ENCODE peak calls at places on chromosomes 1 and 21, in four cellular contexts. O, X, M and K are unnamed samples.

GRCh38 chr1:109789771-109790170 is 26.0 kb upstream of the EPS8L3 start:
- DNase-seq in X (no peak), M (no peak), O (no peak), K (no peak)

GRCh38 chr1:240562111-240562590 is 49.8 kb downstream of the GREM2 start:
- DNase-seq in X (no peak), O (no peak), M (no peak), K (no peak)

GRCh38 chr1:214974002-214974401 is 108.5 kb upstream of the KCNK2 start:
- DNase-seq in M (no peak), O (no peak), X (no peak), K (no peak)

GRCh38 chr21:42002421-42002958 is 7.7 kb downstream of the ZBTB21 start:
- DNase-seq in O (no peak), M (no peak), X (peak; percentile 86), K (no peak)

GRCh38 chr1:3453203-3453761 is 1.2 kb upstream of the ARHGEF16 start:
- DNase-seq in X (peak; percentile 1), O (peak; percentile 69), M (peak; percentile 84), K (peak; percentile 89)

GRCh38 chr1:214581785-214582184 is 21.2 kb upstream of the CENPF start:
- DNase-seq in X (no peak), M (no peak), O (no peak), K (no peak)

GRCh38 chr1:243256590-243256989 is 749 bp downstream of the SDCCAG8 start:
- DNase-seq in O (no peak), M (peak; percentile 31), X (no peak), K (no peak)

GRCh38 chr1:18731591-18732235 is 101.1 kb downstream of the PAX7 start:
- DNase-seq in M (no peak), X (no peak), O (no peak), K (no peak)

GRCh38 chr1:37471345-37472231 is 2.8 kb upstream of the ZC3H12A start:
- DNase-seq in O (peak; percentile 58), X (no peak), M (peak; percentile 46), K (peak; percentile 55)

GRCh38 chr1:46094454-46094853 is 38.0 kb downstream of the PIK3R3 start:
- DNase-seq in M (no peak), O (no peak), X (no peak), K (no peak)

GRCh38 chr21:37164742-37165141 is 91.7 kb downstream of the TTC3 start:
- DNase-seq in X (no peak), O (no peak), M (no peak), K (no peak)

GRCh38 chr1:3744646-3745045 is 7.6 kb upstream of the CCDC27 start:
- DNase-seq in M (no peak), O (no peak), X (no peak), K (no peak)

GRCh38 chr1:209368864-209369598 is 214.5 kb upstream of the CAMK1G start:
- DNase-seq in M (no peak), X (no peak), O (no peak), K (no peak)

GRCh38 chr1:117928881-117929339 is 511 bp downstream of the GDAP2 start:
- DNase-seq in M (peak; percentile 86), O (peak; percentile 69), X (no peak), K (peak; percentile 74)

GRCh38 chr1:234691567-234691966 is 81.6 kb upstream of the IRF2BP2 start:
- DNase-seq in X (no peak), O (no peak), M (no peak), K (no peak)

GRCh38 chr1:104801344-104801743 is 1051.6 kb downstream of the AMY1C start:
- DNase-seq in M (no peak), X (no peak), O (no peak), K (no peak)

GRCh38 chr1:228735871-228736586 is 750 bp downstream of the RHOU start:
- DNase-seq in M (no peak), O (no peak), X (no peak), K (peak; percentile 64)

GRCh38 chr1:212702672-212703071 is 3.0 kb upstream of the BATF3 start:
- DNase-seq in X (no peak), O (no peak), M (no peak), K (no peak)

GRCh38 chr1:29256979-29257804 is 20.9 kb downstream of the PTPRU start:
- DNase-seq in X (no peak), O (no peak), M (peak; percentile 37), K (peak; percentile 41)

GRCh38 chr1:27031235-27032118 is 18.8 kb upstream of the TENT5B start:
- DNase-seq in O (no peak), X (no peak), M (no peak), K (no peak)

GRCh38 chr1:65979145-65979544 is 186.4 kb downstream of the PDE4B start:
- DNase-seq in O (no peak), M (no peak), X (no peak), K (no peak)

GRCh38 chr21:31293986-31294385 is 50.1 kb downstream of the TIAM1 start:
- DNase-seq in X (no peak), O (no peak), M (no peak), K (no peak)

GRCh38 chr1:18949689-18950414 is 6.6 kb downstream of the IFFO2 start:
- DNase-seq in X (no peak), M (peak; percentile 49), O (peak; percentile 48), K (no peak)

GRCh38 chr1:173560300-173560699 is 42.6 kb downstream of the SLC9C2 start:
- DNase-seq in X (no peak), O (no peak), M (no peak), K (no peak)

GRCh38 chr1:41668967-41669366 is 184.5 kb upstream of the EDN2 start:
- DNase-seq in X (no peak), O (no peak), M (no peak), K (no peak)

GRCh38 chr1:41671116-41671755 is 186.8 kb upstream of the EDN2 start:
- DNase-seq in M (no peak), O (no peak), X (no peak), K (no peak)

GRCh38 chr1:41672641-41673313 is 188.3 kb upstream of the EDN2 start:
- DNase-seq in O (no peak), M (no peak), X (no peak), K (no peak)

GRCh38 chr1:41672173-41672572 is 187.7 kb upstream of the EDN2 start:
- DNase-seq in O (no peak), X (no peak), M (peak; percentile 9), K (no peak)

DNA sequence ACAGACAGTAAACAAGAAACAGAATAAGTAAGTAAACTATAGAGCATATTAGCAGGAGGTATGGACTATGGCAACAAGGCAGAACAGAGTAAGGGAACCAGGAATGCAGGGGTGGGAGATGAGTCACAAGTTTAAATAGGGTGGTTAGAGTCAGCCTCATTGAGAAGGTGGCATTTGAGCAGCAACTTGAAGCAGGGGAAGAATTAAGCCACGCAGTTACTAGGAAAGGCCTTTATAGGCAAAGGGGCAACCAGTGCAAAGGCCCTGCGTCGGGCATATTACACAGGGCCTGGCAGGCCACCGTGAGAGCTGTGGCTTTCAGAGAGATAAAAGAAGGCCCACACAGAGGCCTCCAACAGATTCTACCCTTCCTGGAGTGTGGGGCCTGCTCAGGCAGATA is 186.1 kb upstream of the EDN2 start:
- DNase-seq in M (no peak), O (no peak), X (no peak), K (no peak)
- TF ChIP-seq TARDBP in M (no peak), O (no peak), X (no peak), K (no peak)

DNA sequence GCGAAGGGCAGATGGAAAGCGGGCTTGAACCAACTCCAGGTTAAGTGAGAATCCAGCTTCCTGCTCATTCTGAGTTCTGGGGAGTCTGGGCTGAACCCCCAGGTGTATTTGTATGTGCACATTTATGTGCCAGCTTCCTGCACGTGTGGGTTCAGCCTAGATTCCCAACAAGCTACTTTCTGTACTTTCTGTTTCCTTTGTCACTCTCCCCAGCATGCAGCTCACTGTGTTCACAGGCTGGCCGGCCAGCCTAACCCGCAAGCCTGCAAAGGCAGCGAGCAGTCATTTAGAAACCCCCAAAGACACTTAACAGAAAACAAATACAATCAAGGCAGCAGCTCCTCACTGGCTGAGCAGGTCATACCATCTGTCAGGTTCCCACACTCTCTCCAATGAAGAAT is 1.2 kb upstream of the IL19 start:
- DNase-seq in X (peak; percentile 96), M (no peak), O (no peak), K (no peak)
- TF ChIP-seq TARDBP in X (no peak), M (no peak), O (no peak), K (no peak)

DNA sequence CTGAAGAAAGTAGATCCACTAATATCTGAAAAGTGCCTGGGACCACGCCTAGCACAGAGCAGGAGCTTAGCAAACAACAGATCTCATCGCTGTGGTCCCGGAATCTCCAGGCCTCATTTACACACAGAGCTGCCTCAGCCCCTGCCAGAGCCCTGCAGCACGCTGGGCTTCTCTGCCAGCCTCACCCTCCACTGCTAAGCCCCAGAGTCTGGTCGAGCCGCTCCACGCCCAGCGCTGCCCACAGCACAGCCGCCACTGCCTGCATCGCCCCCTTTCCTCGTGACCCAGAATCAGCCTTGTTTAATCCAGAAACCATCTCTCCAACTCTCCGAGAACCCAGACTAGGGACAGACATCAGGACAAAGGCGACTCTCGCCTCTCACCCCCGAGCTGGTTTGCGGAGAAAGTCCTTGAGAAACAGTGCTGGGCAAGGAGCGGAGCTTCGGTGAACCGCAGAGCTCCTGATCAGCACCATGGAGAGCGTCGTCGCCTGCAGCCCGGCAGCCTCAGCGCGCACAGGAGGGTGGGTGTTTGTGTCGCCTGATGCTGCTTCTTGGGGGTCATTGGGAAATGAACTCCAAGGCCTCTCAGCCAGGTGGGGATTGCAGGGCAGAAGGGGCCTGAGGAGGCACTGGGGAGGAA is 145.1 kb downstream of the NPHP4 start:
- DNase-seq in M (peak; percentile 70), X (no peak), O (no peak), K (peak; percentile 74)
- TF ChIP-seq TARDBP in M (no peak), X (no peak), O (no peak), K (no peak)

GRCh38 chr1:24109686-24110475 is 2.1 kb downstream of the MYOM3 start:
- DNase-seq in X (no peak), M (no peak), O (no peak), K (no peak)

GRCh38 chr1:24105368-24106160 is 6.4 kb downstream of the MYOM3 start:
- DNase-seq in X (no peak), M (no peak), O (no peak), K (no peak)

GRCh38 chr1:24108334-24109165 is 3.4 kb downstream of the MYOM3 start:
- DNase-seq in X (no peak), O (peak; percentile 75), M (peak; percentile 28), K (no peak)

GRCh38 chr1:24109166-24109483 is 2.8 kb downstream of the MYOM3 start:
- DNase-seq in X (no peak), O (no peak), M (no peak), K (no peak)

DNA sequence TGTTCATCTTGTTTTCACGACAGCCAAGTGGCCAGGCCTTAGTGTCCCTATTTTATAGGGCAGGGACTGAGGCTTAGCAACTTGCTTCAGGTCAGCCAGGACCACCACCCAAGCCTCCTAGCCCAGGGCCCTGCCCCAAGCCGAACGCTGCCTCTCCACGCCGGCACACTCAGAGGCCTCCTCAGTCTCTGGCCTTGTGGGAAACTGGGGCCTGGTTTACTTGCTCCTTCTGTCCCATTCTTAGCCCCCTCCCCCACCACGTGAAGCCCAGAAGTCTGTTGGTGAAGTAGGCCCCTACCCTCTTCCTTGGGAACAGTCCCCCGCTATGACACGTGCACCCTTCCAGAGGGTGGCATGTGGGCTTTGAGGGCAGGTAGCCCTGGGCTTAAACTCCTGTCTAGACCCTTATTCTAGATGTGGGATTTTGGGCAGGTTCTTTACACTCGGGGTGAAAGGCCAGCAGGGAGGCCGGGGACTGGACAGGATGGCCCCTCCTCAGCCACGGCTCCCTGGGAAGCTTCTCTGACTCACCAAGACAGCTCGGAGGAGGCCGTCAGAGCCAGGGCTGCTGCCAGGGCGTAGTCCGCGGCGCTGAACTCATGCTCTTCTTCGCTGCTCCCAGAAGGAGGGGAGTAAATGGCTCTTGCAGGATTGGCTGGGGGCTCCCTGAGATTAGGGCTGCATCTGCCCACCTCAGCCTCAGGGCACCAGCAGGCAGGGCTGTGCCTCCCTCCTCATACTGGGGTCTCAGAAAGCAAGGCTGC is 4.3 kb downstream of the MYOM3 start:
- DNase-seq in O (no peak), X (no peak), M (no peak), K (no peak)
- TF ChIP-seq TARDBP in O (no peak), X (no peak), M (no peak), K (no peak)

GRCh38 chr21:40118527-40118926 is 251.3 kb downstream of the PCP4 start:
- DNase-seq in X (no peak), O (no peak), M (no peak), K (no peak)
- TF ChIP-seq TARDBP in X (no peak), O (no peak), M (no peak), K (no peak)